ENCODE peak calls at places on chromosomes 12 and 14, in ten cellular contexts. Z, W, G, H, T, Q, J, I, S and V are unnamed samples.

GRCh38 chr14:72850360-72850759 is 43.5 kb downstream of the DPF3 start:
- DNase-seq in Z (no peak), W (no peak), G (peak), H (no peak), T (no peak), Q (no peak), J (no peak), I (no peak), S (no peak), V (no peak)

GRCh38 chr14:65134651-65135579 is 32.6 kb upstream of the MAX start:
- DNase-seq in Z (no peak), W (no peak), G (no peak), H (no peak), T (no peak), Q (no peak), J (no peak), I (no peak), S (no peak), V (no peak)

GRCh38 chr14:67555518-67556090 is 22.5 kb downstream of the PLEKHH1 start:
- DNase-seq in Z (no peak), W (no peak), G (no peak), H (no peak), T (no peak), Q (no peak), J (no peak), I (no peak), S (no peak), V (no peak)

GRCh38 chr14:103931422-103931821 is 3.2 kb downstream of the TDRD9 start:
- DNase-seq in Z (no peak), W (no peak), G (no peak), H (no peak), T (no peak), Q (no peak), J (no peak), I (no peak), S (no peak), V (no peak)

GRCh38 chr14:21026251-21026987 is 1.6 kb upstream of the NDRG2 start:
- DNase-seq in Z (no peak), W (no peak), G (no peak), H (peak), T (no peak), Q (no peak), J (no peak), I (no peak), S (no peak), V (no peak)

GRCh38 chr14:39175445-39176262 is 600 bp downstream of the PNN start:
- DNase-seq in Z (no peak), W (peak), G (peak), H (peak), T (peak), Q (no peak), J (no peak), I (peak), S (peak), V (no peak)

GRCh38 chr14:77023001-77023996 is 5.2 kb downstream of the IRF2BPL start:
- DNase-seq in Z (no peak), W (peak), G (peak), H (no peak), T (no peak), Q (peak), J (no peak), I (no peak), S (peak), V (no peak)

GRCh38 chr14:34137001-34137400 is 186.1 kb upstream of the EGLN3 start:
- DNase-seq in Z (no peak), W (no peak), G (no peak), H (no peak), T (no peak), Q (no peak), J (no peak), I (no peak), S (no peak), V (no peak)

GRCh38 chr14:19878029-19878642 is 3.2 kb downstream of the OR4K2 start:
- DNase-seq in Z (no peak), W (peak), G (peak), H (no peak), T (no peak), Q (no peak), J (no peak), I (peak), S (peak), V (no peak)

GRCh38 chr12:123971770-123972447 is 722 bp downstream of the CCDC92 start:
- DNase-seq in Z (no peak), W (peak), G (peak), H (peak), T (peak), Q (peak), J (no peak), I (peak), S (peak), V (no peak)

GRCh38 chr14:92443741-92444140 is 69.8 kb upstream of the RIN3 start:
- DNase-seq in Z (no peak), W (no peak), G (no peak), H (no peak), T (no peak), Q (no peak), J (no peak), I (no peak), S (no peak), V (no peak)

GRCh38 chr12:95790025-95790911 is at the start of gene NTN4:
- DNase-seq in Z (no peak), W (peak), G (peak), H (peak), T (peak), Q (peak), J (no peak), I (peak), S (no peak), V (no peak)

GRCh38 chr14:99568567-99569560 is 35.1 kb downstream of the CCDC85C start:
- DNase-seq in Z (no peak), W (peak), G (peak), H (no peak), T (no peak), Q (no peak), J (peak), I (no peak), S (no peak), V (no peak)

GRCh38 chr14:38593477-38593876 is 337.6 kb upstream of the CLEC14A start:
- DNase-seq in Z (no peak), W (no peak), G (peak), H (no peak), T (no peak), Q (no peak), J (no peak), I (no peak), S (no peak), V (no peak)

GRCh38 chr14:40336846-40337245 is 904.6 kb upstream of the FBXO33 start:
- DNase-seq in Z (no peak), W (no peak), G (no peak), H (no peak), T (no peak), Q (no peak), J (no peak), I (no peak), S (no peak), V (no peak)

GRCh38 chr12:6627598-6627997 is 8.2 kb downstream of the LPAR5 start:
- DNase-seq in Z (no peak), W (no peak), G (no peak), H (no peak), T (no peak), Q (no peak), J (no peak), I (no peak), S (no peak), V (no peak)

GRCh38 chr12:50224026-50224692 is 57.0 kb upstream of the CERS5 start:
- DNase-seq in Z (no peak), W (peak), G (peak), H (peak), T (peak), Q (no peak), J (no peak), I (peak), S (peak), V (peak)

GRCh38 chr14:81529391-81529790 is 4.3 kb downstream of the SEL1L start:
- DNase-seq in Z (no peak), W (no peak), G (peak), H (no peak), T (no peak), Q (no peak), J (no peak), I (no peak), S (peak), V (no peak)

GRCh38 chr14:77141592-77142288 is at the start of gene ZDHHC22:
- DNase-seq in Z (peak), W (peak), G (peak), H (peak), T (no peak), Q (peak), J (no peak), I (peak), S (no peak), V (no peak)

GRCh38 chr12:116236148-116236731 is 41.3 kb downstream of the MED13L start:
- DNase-seq in Z (peak), W (peak), G (peak), H (peak), T (peak), Q (no peak), J (no peak), I (peak), S (peak), V (peak)

GRCh38 chr14:32050839-32051238 is 26.3 kb upstream of the ARHGAP5 start:
- DNase-seq in Z (peak), W (no peak), G (no peak), H (no peak), T (no peak), Q (no peak), J (no peak), I (no peak), S (no peak), V (no peak)

GRCh38 chr12:70543444-70543843 is 93.8 kb downstream of the PTPRB start:
- DNase-seq in Z (no peak), W (no peak), G (peak), H (peak), T (no peak), Q (no peak), J (peak), I (peak), S (peak), V (peak)

GRCh38 chr12:67650127-67650495 is 1.6 kb downstream of the DYRK2 start:
- DNase-seq in Z (no peak), W (no peak), G (peak), H (no peak), T (peak), Q (peak), J (no peak), I (no peak), S (no peak), V (no peak)

GRCh38 chr12:13101854-13102375 is 1.6 kb downstream of the GSG1 start:
- DNase-seq in Z (no peak), W (no peak), G (peak), H (peak), T (no peak), Q (no peak), J (no peak), I (peak), S (peak), V (no peak)

GRCh38 chr12:109286252-109286651 is 22.8 kb downstream of the FOXN4 start:
- DNase-seq in Z (no peak), W (no peak), G (no peak), H (no peak), T (no peak), Q (no peak), J (no peak), I (no peak), S (no peak), V (no peak)

GRCh38 chr12:50520808-50521207 is 16.0 kb downstream of the DIP2B start:
- DNase-seq in Z (no peak), W (no peak), G (peak), H (no peak), T (no peak), Q (no peak), J (no peak), I (no peak), S (no peak), V (no peak)

GRCh38 chr12:54390668-54391551 is 6.4 kb upstream of the ZNF385A start:
- DNase-seq in Z (no peak), W (no peak), G (peak), H (peak), T (peak), Q (no peak), J (no peak), I (no peak), S (peak), V (no peak)

GRCh38 chr14:36507847-36508417 is 12.1 kb downstream of the NKX2-1 start:
- DNase-seq in Z (no peak), W (peak), G (no peak), H (peak), T (no peak), Q (no peak), J (no peak), I (no peak), S (no peak), V (no peak)

GRCh38 chr12:50542448-50542847 is 37.7 kb downstream of the DIP2B start:
- DNase-seq in Z (no peak), W (no peak), G (peak), H (no peak), T (peak), Q (no peak), J (no peak), I (peak), S (peak), V (no peak)

GRCh38 chr12:96190403-96191170 is 3.6 kb upstream of the ELK3 start:
- DNase-seq in Z (no peak), W (no peak), G (peak), H (no peak), T (no peak), Q (no peak), J (no peak), I (no peak), S (peak), V (no peak)

GRCh38 chr12:48119834-48120195 is 651 bp downstream of the PFKM start:
- DNase-seq in Z (no peak), W (no peak), G (no peak), H (no peak), T (no peak), Q (no peak), J (no peak), I (no peak), S (no peak), V (no peak)

GRCh38 chr12:64480148-64480547 is 28.2 kb downstream of the TBK1 start:
- DNase-seq in Z (no peak), W (no peak), G (peak), H (no peak), T (no peak), Q (no peak), J (no peak), I (no peak), S (peak), V (no peak)